ENCODE peak calls at places on chromosome 11, in five cellular contexts. One of them, this sample, is unnamed.

GRCh38 chr11:65396769-65397745 is 10.6 kb downstream of the FRMD8 start:
- DNase-seq in spleen: no peak
- DNase-seq in T-helper 1 cell: no peak
- DNase-seq in pons: no peak
- DNase-seq in epithelial cell of esophagus: no peak
- DNase-seq in this sample: no peak

GRCh38 chr11:5626191-5626590 is 1.4 kb downstream of the TRIM34 start:
- DNase-seq in spleen: no peak
- DNase-seq in T-helper 1 cell: no peak
- DNase-seq in pons: no peak
- DNase-seq in epithelial cell of esophagus: peak; percentile 57
- DNase-seq in this sample: no peak

GRCh38 chr11:96520939-96521338 is 131.1 kb downstream of the JRKL start:
- DNase-seq in spleen: no peak
- DNase-seq in T-helper 1 cell: no peak
- DNase-seq in pons: no peak
- DNase-seq in epithelial cell of esophagus: no peak
- DNase-seq in this sample: no peak

GRCh38 chr11:117143390-117143789 is 697 bp upstream of the PAFAH1B2 start:
- DNase-seq in spleen: no peak
- DNase-seq in T-helper 1 cell: no peak
- DNase-seq in pons: peak; percentile 54
- DNase-seq in epithelial cell of esophagus: peak; percentile 63
- DNase-seq in this sample: peak; percentile 38

GRCh38 chr11:126716456-126717083 is 284.0 kb downstream of the KIRREL3 start:
- DNase-seq in spleen: no peak
- DNase-seq in T-helper 1 cell: no peak
- DNase-seq in pons: peak; percentile 82
- DNase-seq in epithelial cell of esophagus: no peak
- DNase-seq in this sample: peak; percentile 35

GRCh38 chr11:70824590-70825300 is 426.4 kb downstream of the CTTN start:
- DNase-seq in spleen: no peak
- DNase-seq in T-helper 1 cell: no peak
- DNase-seq in pons: no peak
- DNase-seq in epithelial cell of esophagus: no peak
- DNase-seq in this sample: no peak

GRCh38 chr11:65613091-65613928 is 711 bp downstream of the MAP3K11 start:
- DNase-seq in spleen: peak; percentile 88
- DNase-seq in T-helper 1 cell: no peak
- DNase-seq in pons: peak; percentile 25
- DNase-seq in epithelial cell of esophagus: no peak
- DNase-seq in this sample: no peak

GRCh38 chr11:29159552-29160465 is 857.0 kb downstream of the KCNA4 start:
- DNase-seq in spleen: no peak
- DNase-seq in T-helper 1 cell: no peak
- DNase-seq in pons: peak; percentile 53
- DNase-seq in epithelial cell of esophagus: peak; percentile 72
- DNase-seq in this sample: peak; percentile 25

GRCh38 chr11:131691558-131692041 is 321.2 kb downstream of the NTM start:
- DNase-seq in spleen: no peak
- DNase-seq in T-helper 1 cell: no peak
- DNase-seq in pons: no peak
- DNase-seq in epithelial cell of esophagus: peak; percentile 83
- DNase-seq in this sample: peak; percentile 9

GRCh38 chr11:43434893-43435292 is 76.2 kb downstream of the TTC17 start:
- DNase-seq in spleen: no peak
- DNase-seq in T-helper 1 cell: no peak
- DNase-seq in pons: no peak
- DNase-seq in epithelial cell of esophagus: no peak
- DNase-seq in this sample: no peak

GRCh38 chr11:119422505-119423416 is at the start of gene THY1:
- DNase-seq in spleen: no peak
- DNase-seq in T-helper 1 cell: no peak
- DNase-seq in pons: no peak
- DNase-seq in epithelial cell of esophagus: no peak
- DNase-seq in this sample: no peak

This sample was measured in mucosa of gallbladder.